ENCODE peak calls at places on chromosome 11, in six cellular contexts. Z, W, A, C, L and U are unnamed samples.

GRCh38 chr11:8080674-8081590 is at the start of gene TUB:
- DNase-seq in C (no peak), A (no peak), W (peak), Z (no peak), L (no peak), U (no peak)

GRCh38 chr11:66782726-66783125 is 53.7 kb upstream of the SPTBN2 start:
- DNase-seq in C (no peak), A (no peak), L (no peak), Z (no peak), W (no peak), U (no peak)

GRCh38 chr11:128493570-128493965 is 93.8 kb downstream of the ETS1 start:
- DNase-seq in L (no peak), W (no peak), C (no peak), A (no peak), Z (no peak), U (no peak)

GRCh38 chr11:126718319-126718718 is 282.3 kb downstream of the KIRREL3 start:
- DNase-seq in C (no peak), A (no peak), L (no peak), W (peak), Z (no peak), U (no peak)

GRCh38 chr11:34599406-34599901 is 21.4 kb upstream of the EHF start:
- DNase-seq in W (peak), Z (peak), A (no peak), L (no peak), C (peak), U (no peak)

GRCh38 chr11:75146711-75147110 is 4.2 kb upstream of the SLCO2B1 start:
- DNase-seq in L (peak), C (no peak), Z (no peak), A (no peak), W (no peak), U (no peak)

GRCh38 chr11:122491486-122491885 is 164.0 kb upstream of the UBASH3B start:
- DNase-seq in W (no peak), L (no peak), A (no peak), Z (peak), C (peak), U (no peak)

GRCh38 chr11:128575174-128575955 is 12.0 kb downstream of the ETS1 start:
- DNase-seq in A (no peak), L (no peak), W (no peak), C (no peak), Z (no peak), U (no peak)

GRCh38 chr11:86551693-86552092 is 120.7 kb downstream of the ME3 start:
- DNase-seq in C (no peak), L (no peak), W (no peak), A (no peak), Z (no peak), U (no peak)

GRCh38 chr11:128448487-128448886 is 138.9 kb downstream of the ETS1 start:
- DNase-seq in Z (peak), L (peak), W (peak), C (no peak), A (peak), U (no peak)

GRCh38 chr11:36510567-36511020 is 522 bp upstream of the TRAF6 start:
- DNase-seq in A (no peak), Z (peak), L (no peak), W (no peak), C (no peak), U (no peak)

GRCh38 chr11:129739339-129739738 is 76.3 kb upstream of the TMEM45B start:
- DNase-seq in L (no peak), C (no peak), Z (no peak), W (no peak), A (no peak), U (no peak)

GRCh38 chr11:17790453-17790852 is 55.9 kb downstream of the KCNC1 start:
- DNase-seq in L (no peak), Z (peak), W (no peak), C (no peak), A (no peak), U (no peak)

GRCh38 chr11:112525844-112526590 is 265.4 kb upstream of the PLET1 start:
- DNase-seq in Z (no peak), L (no peak), C (no peak), A (no peak), W (no peak), U (no peak)

GRCh38 chr11:110373061-110373702 is 56.6 kb upstream of the FDX1 start:
- DNase-seq in W (peak), Z (peak), A (no peak), C (peak), L (no peak), U (no peak)

GRCh38 chr11:120197254-120197891 is 13.5 kb upstream of the OAF start:
- DNase-seq in A (peak), Z (no peak), C (no peak), L (no peak), W (no peak), U (no peak)

DNA sequence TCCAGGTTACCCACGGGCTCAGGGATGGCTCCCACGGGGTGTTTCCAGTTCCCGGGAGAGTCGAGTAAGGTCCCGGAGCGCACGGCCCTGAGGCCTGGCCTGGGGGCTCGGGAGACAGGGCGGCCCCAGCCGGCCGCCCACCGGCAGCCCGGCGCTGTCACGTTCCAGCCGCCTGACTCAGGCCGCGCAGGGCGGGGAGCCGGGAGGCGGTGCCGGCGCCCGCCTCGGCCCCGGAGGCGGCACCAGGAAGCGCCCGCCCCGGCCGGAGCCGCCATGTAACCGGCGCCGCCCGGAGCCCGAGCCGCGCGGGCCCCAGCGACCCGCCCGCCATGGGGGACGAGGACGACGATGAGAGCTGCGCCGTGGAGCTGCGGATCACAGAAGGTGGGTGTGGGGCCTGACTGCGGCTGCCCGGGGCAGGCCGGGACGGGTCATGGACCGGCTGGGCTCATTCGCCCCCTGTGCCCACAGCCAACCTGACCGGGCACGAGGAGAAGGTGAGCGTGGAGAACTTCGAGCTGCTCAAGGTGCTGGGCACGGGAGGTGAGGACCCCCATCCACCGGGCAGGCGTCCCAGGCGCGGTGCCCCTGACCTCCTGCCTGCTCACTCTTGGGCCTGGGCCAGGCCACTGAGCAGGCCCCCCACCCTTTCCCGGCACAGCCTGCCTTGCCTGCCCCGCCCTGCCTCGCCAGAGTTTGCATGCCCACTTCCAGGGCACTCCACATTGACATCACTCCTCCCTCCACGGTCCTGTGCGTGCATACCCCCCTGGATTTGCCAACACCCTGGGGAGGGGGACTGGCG is at the start of gene RPS6KA4:
- DNase-seq in C (no peak), L (no peak), Z (peak), W (peak), A (peak), U (no peak)
- TF ChIP-seq CTCF in C (no peak), L (no peak), Z (no peak), W (no peak), A (no peak), U (no peak)

DNA sequence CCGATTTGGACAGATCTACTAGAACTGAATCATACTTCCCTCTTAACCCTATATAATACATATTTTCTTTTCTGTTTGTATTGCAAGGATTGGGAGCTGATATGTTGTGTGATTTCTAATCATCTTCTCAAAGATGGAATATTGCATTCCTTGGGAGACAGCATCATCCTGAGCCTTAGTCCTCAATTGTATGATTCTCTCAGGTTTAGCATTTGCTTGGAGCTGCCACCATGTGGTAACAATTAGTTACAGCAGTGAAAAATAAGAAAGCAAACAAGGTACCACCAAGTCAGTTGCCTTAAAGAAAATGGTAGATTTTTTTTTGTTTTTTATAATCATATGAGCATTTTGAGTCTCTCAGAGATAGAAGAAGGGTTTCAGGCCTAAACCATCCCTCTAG is 11.9 kb downstream of the SNX19 start:
- DNase-seq in W (no peak), C (no peak), L (no peak), Z (peak), A (no peak), U (no peak)
- TF ChIP-seq CTCF in W (peak), C (peak), L (no peak), Z (peak), A (peak), U (peak)

GRCh38 chr11:76714493-76714892 is 43.9 kb upstream of the LRRC32 start:
- DNase-seq in W (no peak), A (no peak), C (no peak), L (no peak), Z (no peak), U (no peak)
- TF ChIP-seq CTCF in W (no peak), A (no peak), C (no peak), L (no peak), Z (no peak), U (no peak)

GRCh38 chr11:64826578-64827450 is 16.5 kb upstream of the MEN1 start:
- DNase-seq in Z (no peak), L (no peak), C (no peak), A (no peak), W (no peak), U (no peak)

GRCh38 chr11:64829536-64830251 is 14.8 kb downstream of the CDC42BPG start:
- DNase-seq in Z (no peak), L (no peak), C (no peak), A (no peak), W (no peak), U (no peak)

GRCh38 chr11:64823568-64824119 is 13.3 kb upstream of the MEN1 start:
- DNase-seq in C (no peak), Z (no peak), A (no peak), W (no peak), L (no peak), U (no peak)

GRCh38 chr11:64827451-64827839 is 17.0 kb downstream of the CDC42BPG start:
- DNase-seq in A (no peak), Z (no peak), C (no peak), L (no peak), W (no peak), U (no peak)

GRCh38 chr11:64826062-64826461 is 15.7 kb upstream of the MEN1 start:
- DNase-seq in C (no peak), W (no peak), L (no peak), Z (no peak), A (no peak), U (no peak)
- TF ChIP-seq CTCF in C (no peak), W (no peak), L (no peak), Z (no peak), A (no peak), U (no peak)

DNA sequence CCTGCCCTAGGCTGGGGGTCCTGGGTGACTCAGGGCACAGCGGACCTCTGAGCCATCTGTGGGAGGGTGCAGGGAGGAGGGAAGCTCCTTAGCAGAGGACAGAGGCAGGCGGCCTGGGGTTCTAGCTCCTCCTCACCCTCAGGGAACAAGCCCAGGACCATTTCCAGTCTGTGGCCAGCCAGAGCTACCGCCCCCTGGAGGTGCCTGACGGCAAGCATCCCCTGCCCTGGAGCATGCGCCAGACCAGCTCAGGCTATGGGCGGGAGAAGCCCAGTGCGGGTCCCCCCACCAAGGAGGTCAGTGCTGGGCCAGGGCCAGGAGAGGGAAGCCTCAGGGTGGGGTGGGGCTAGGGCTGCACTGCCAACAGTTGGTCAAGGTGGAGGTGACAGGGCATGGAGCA is 26.0 kb upstream of the LRRC10B start:
- DNase-seq in C (no peak), A (no peak), Z (no peak), W (peak), L (no peak), U (no peak)
- TF ChIP-seq CTCF in C (peak), A (no peak), Z (peak), W (peak), L (no peak), U (peak)

GRCh38 chr11:45848654-45849081 is 1.4 kb downstream of the CRY2 start:
- DNase-seq in W (no peak), C (no peak), Z (no peak), L (peak), A (no peak), U (no peak)
- TF ChIP-seq CTCF in W (no peak), C (no peak), Z (no peak), L (no peak), A (no peak), U (no peak)

GRCh38 chr11:69718912-69719311 is 15.1 kb upstream of the FGF19 start:
- DNase-seq in Z (no peak), A (no peak), C (no peak), W (no peak), L (no peak), U (no peak)

GRCh38 chr11:69721061-69721460 is 17.2 kb upstream of the FGF19 start:
- DNase-seq in W (no peak), A (no peak), Z (no peak), C (no peak), L (no peak), U (no peak)

GRCh38 chr11:69726019-69726418 is 22.2 kb upstream of the FGF19 start:
- DNase-seq in C (no peak), Z (no peak), W (no peak), L (no peak), A (no peak), U (no peak)

GRCh38 chr11:69718147-69718546 is 14.3 kb upstream of the FGF19 start:
- DNase-seq in C (no peak), A (no peak), Z (peak), W (peak), L (no peak), U (no peak)

GRCh38 chr11:69721745-69722144 is 17.9 kb upstream of the FGF19 start:
- DNase-seq in Z (no peak), W (peak), A (no peak), C (no peak), L (no peak), U (no peak)
- TF ChIP-seq CTCF in Z (no peak), W (peak), A (no peak), C (peak), L (no peak), U (no peak)

GRCh38 chr11:68632802-68633201 is 51.5 kb upstream of the GAL start:
- DNase-seq in A (peak), W (peak), C (peak), L (peak), Z (peak), U (no peak)
- TF ChIP-seq CTCF in A (peak), W (peak), C (peak), L (no peak), Z (peak), U (no peak)

DNA sequence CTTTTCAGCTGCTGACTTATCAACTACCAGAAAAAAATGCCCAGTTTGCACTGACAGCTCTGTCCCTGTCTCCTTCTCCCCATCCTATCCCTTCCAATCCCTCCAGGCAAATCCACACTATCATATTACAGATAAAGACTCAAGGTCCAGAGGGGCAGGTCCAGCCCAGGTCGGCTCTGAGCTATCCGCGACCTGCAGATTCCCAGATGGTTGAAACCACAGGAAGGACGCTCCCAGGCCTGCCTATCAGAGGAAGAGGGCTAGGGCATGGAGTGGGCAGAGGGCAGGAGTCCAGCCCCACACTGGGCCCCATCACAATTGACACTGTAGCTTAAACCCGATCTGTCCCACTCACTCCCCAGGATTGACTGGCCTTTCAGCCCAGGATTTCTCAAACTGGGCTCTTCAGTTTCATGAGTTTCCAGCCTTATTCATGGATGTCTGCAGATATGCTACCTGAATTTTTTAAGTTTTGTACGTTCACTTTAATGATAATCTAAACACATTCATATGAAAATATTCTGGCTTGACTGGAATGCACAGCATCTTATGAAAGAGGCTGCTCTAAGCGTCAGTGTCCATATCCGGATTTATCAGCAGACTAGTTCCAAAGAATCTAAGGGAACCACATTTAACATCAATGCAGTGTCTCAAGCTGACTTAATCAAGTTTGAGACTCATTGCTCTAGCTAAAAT is 16.4 kb upstream of the FCHSD2 start:
- DNase-seq in C (no peak), L (peak), W (no peak), Z (peak), A (no peak), U (no peak)
- TF ChIP-seq CTCF in C (no peak), L (no peak), W (no peak), Z (no peak), A (no peak), U (no peak)

DNA sequence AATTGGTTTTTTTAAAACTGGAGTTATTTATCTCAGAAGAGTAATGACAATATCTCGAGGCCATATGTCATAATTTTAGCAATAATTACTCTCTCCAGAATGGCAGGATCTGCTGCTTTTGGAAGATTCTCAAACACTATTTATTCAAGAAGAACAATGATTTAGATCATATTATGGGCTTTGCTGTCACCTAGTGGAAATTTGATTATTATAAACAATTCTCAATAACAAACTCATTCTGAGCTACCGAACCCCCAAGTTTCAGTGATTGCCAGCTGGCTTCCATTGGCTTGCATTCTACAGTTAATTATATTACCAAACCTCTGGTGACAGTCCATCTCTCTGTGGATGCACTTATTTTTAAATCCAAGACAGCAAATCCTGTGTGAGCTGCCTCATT is 27.9 kb upstream of the SLC36A4 start:
- DNase-seq in A (no peak), C (no peak), Z (peak), L (no peak), W (peak), U (no peak)
- TF ChIP-seq CTCF in A (no peak), C (no peak), Z (no peak), L (no peak), W (peak), U (peak)